ENCODE peak calls at places on chromosomes 1 and 21, in four cellular contexts. D is tibial artery; K is Panc1; Y is CD8-positive, alpha-beta T cell. A is an unnamed sample.
A peak's percentile ranks its signal among the peaks of the same experiment; 100 is the strongest.

GRCh38 chr1:162212713-162213112 is 143.2 kb downstream of the NOS1AP start:
- DNase-seq in Y (no peak), K (no peak), D (no peak), A (peak; percentile 70)

GRCh38 chr1:67213164-67213563 is 46.9 kb downstream of the IL23R start:
- DNase-seq in D (no peak), Y (no peak), K (no peak), A (no peak)

GRCh38 chr1:107091418-107091817 is 34.9 kb downstream of the PRMT6 start:
- DNase-seq in K (no peak), Y (no peak), D (no peak), A (no peak)

GRCh38 chr1:232322162-232322734 is 307.7 kb downstream of the SIPA1L2 start:
- DNase-seq in K (no peak), Y (no peak), D (no peak), A (peak; percentile 74)

GRCh38 chr1:147712605-147713004 is 42.3 kb upstream of the ACP6 start:
- DNase-seq in D (no peak), Y (no peak), K (no peak), A (no peak)

GRCh38 chr1:154944422-154945159 is 8.1 kb upstream of the PMVK start:
- DNase-seq in K (no peak), D (no peak), Y (no peak), A (no peak)

GRCh38 chr1:197222025-197222685 is 45.9 kb upstream of the CRB1 start:
- DNase-seq in D (no peak), K (no peak), Y (no peak), A (no peak)

GRCh38 chr21:39004776-39005605 is 178.3 kb downstream of the PSMG1 start:
- DNase-seq in K (no peak), D (peak; percentile 83), Y (no peak), A (peak; percentile 61)

GRCh38 chr1:169527461-169528213 is 41.9 kb upstream of the SLC19A2 start:
- DNase-seq in D (no peak), Y (no peak), K (no peak), A (no peak)

GRCh38 chr1:227913446-227913968 is 34.2 kb downstream of the WNT9A start:
- DNase-seq in D (no peak), K (no peak), Y (no peak), A (peak; percentile 17)

GRCh38 chr1:203676455-203676854 is 49.8 kb downstream of the ATP2B4 start:
- DNase-seq in K (no peak), D (no peak), Y (no peak), A (no peak)

GRCh38 chr1:203675596-203676347 is 49.1 kb downstream of the ATP2B4 start:
- DNase-seq in D (no peak), Y (no peak), K (no peak), A (peak; percentile 53)

GRCh38 chr1:203678943-203679661 is 52.5 kb downstream of the ATP2B4 start:
- DNase-seq in K (no peak), D (no peak), Y (no peak), A (no peak)

GRCh38 chr1:203680765-203681164 is 54.1 kb downstream of the ATP2B4 start:
- DNase-seq in Y (no peak), D (no peak), K (no peak), A (no peak)

GRCh38 chr1:203677771-203678170 is 51.1 kb downstream of the ATP2B4 start:
- DNase-seq in D (no peak), Y (no peak), K (no peak), A (no peak)
- H3K4me1 ChIP-seq in D (peaks cover 62% of the 10 kb centered on the region), Y (peaks cover 61% of the 10 kb centered on the region), K (peaks cover 13% of the 10 kb centered on the region), A (peaks cover 15% of the 10 kb centered on the region)

GRCh38 chr1:110340207-110340468 is 961 bp downstream of the RBM15 start:
- DNase-seq in Y (no peak), K (no peak), D (peak; percentile 67), A (no peak)
- TF ChIP-seq CTCF in Y (no peak), K (no peak), D (no peak), A (no peak)

GRCh38 chr1:17119076-17119743 is at the start of gene PADI2:
- DNase-seq in Y (peak; percentile 6), K (no peak), D (no peak), A (peak; percentile 93)
- H3K4me3 ChIP-seq in Y (peak within 1 kb of the TSS; percentile 27), K (peak within 1 kb of the TSS; percentile 82), D (peak within 1 kb of the TSS; percentile 17), A (peak within 1 kb of the TSS; percentile 46)

GRCh38 chr1:75132421-75133381 is 1.5 kb upstream of the LHX8 start:
- DNase-seq in D (no peak), K (no peak), Y (no peak), A (no peak)
- H3K4me1 ChIP-seq in D (peaks cover 29% of the 10 kb centered on the region), K (no peaks in the 10 kb centered on the region), Y (no peaks in the 10 kb centered on the region), A (peaks cover 13% of the 10 kb centered on the region)

GRCh38 chr1:80441664-80442063 is 1359.1 kb upstream of the ADGRL2 start:
- DNase-seq in Y (no peak), D (no peak), K (no peak), A (no peak)
- TF ChIP-seq CTCF in Y (no peak), D (no peak), K (no peak), A (no peak)

DNA sequence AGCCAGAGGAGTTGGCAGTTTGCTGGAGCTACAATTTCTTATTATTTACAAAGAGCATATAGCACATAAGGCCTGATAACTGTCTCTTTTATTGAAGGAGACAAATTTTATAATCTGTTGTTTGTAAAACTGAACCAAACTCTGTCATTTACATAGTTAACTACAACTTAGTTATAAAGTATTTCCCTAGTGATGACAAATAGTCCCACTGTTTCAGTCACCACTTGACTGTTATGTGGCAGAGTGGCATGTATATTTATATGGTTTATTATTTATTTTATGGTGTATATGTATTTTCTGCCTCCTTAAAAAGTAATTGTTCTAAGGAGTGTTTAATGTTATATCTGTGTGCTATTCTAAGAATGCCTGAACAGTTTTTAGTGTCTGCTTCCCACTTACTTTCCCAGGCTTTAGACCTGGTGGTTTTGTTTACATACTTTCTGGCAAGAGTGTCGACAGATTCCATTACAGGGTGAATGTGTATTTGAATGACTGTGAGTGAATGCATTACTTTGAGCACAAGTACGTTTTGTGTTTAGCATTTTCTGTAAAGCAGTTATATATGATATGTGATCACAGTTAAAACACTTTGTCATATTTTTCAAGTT is 10.0 kb downstream of the TSEN15 start:
- DNase-seq in Y (no peak), D (no peak), K (no peak), A (no peak)
- H3K4me3 ChIP-seq in Y (no peak overlapping the region), D (no peak overlapping the region), K (no peak overlapping the region), A (no peak overlapping the region)

GRCh38 chr1:25562928-25563283 is 19.5 kb downstream of the LDLRAP1 start:
- DNase-seq in Y (no peak), K (no peak), D (no peak), A (no peak)
- H3K4me1 ChIP-seq in Y (peaks cover 77% of the 10 kb centered on the region), K (peaks cover 2% of the 10 kb centered on the region), D (peaks cover 33% of the 10 kb centered on the region), A (peaks cover 27% of the 10 kb centered on the region)

DNA sequence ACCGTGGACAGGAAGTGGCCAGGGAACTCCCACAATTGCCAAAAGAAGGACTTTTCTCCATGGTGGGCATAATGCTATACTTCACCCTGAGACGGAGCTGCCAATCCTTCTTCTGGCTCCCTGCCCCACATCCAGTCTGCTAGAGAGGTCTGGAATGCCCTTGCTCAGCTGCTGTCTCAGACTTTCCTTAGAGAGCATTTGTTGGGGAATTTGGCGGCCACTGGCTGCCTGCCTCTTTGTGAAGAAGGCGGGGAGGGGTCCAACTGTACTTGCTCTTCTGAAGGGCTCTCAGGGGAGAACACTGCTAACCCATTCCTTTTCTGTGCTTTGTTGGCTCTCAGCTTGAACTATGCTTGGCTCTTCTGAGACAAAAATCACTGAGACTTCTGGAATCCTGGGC is 123.8 kb upstream of the EDN2 start:
- DNase-seq in D (no peak), K (no peak), Y (no peak), A (no peak)
- TF ChIP-seq CTCF in D (no peak), K (no peak), Y (no peak), A (no peak)

DNA sequence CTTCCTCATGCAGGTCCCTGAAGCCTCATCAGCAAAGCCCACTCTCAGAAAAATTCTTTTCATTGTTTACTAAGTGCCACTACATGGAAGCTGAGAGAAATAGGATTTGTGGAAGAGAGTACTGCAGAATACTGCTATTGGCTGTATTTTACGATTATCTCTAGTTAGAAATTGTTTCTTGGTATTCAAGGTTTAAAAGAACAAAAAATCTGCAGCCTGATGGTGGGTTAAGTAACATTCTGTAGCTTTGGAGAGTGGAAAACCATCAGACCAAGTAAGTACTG is 27.3 kb downstream of the PTTG1IP start:
- DNase-seq in D (no peak), K (no peak), Y (no peak), A (no peak)
- H3K4me3 ChIP-seq in D (peak overlapping the region; percentile 26), K (peak overlapping the region; percentile 46), Y (peak overlapping the region; percentile 37), A (no peak overlapping the region)

A was measured in mucosa of descending colon.